ENCODE peak calls at places on chromosomes 3 and 15, in ten cellular contexts. U is NCI-H1105 treated with DMSO at 0.1 percent for 48 hours; X is heart left ventricle; O is activated CD4-positive, alpha-beta T cell treated with anti-CD3 and anti-CD28 coated beads, Interleukin-2, amount 50 U/mL, for 1 hour; Y is activated effector memory CD4-positive, alpha-beta T cell treated with anti-CD3 and anti-CD28 coated beads, Interleukin-2, amount 50 U/mL, for 16 hours; L is fibroblast of pulmonary artery; A is naive B cell; K is activated naive CD4-positive, alpha-beta T cell treated with anti-CD3 and anti-CD28 coated beads for 36 hours; J is mesenchymal stem cell; I is glutamatergic neuron. S is an unnamed sample.

GRCh38 chr3:4508048-4508981 is 15.2 kb downstream of the ITPR1 start:
- DNase-seq in K (no peak), X (no peak), J (no peak), O (no peak), A (no peak), I (no peak), Y (no peak), U (no peak), L (no peak), S (no peak)

GRCh38 chr3:154872089-154872488 is 208.0 kb upstream of the MME start:
- DNase-seq in Y (no peak), O (no peak), L (no peak), K (no peak), U (no peak), X (no peak), A (no peak), J (no peak), I (no peak), S (no peak)

GRCh38 chr15:75367406-75367912 is 948 bp downstream of the MAN2C1 start:
- DNase-seq in K (no peak), I (no peak), Y (no peak), U (no peak), L (no peak), A (no peak), O (no peak), X (no peak), J (no peak), S (no peak)

GRCh38 chr3:116264546-116265174 is 180.6 kb downstream of the LSAMP start:
- DNase-seq in X (no peak), Y (no peak), J (no peak), U (no peak), L (peak; percentile 17), O (no peak), A (no peak), I (no peak), K (no peak), S (no peak)

GRCh38 chr3:4493931-4494806 is 1.0 kb downstream of the ITPR1 start:
- DNase-seq in A (no peak), U (no peak), I (no peak), O (no peak), K (peak; percentile 30), Y (peak; percentile 67), X (peak; percentile 25), L (peak; percentile 56), J (peak; percentile 47), S (no peak)

GRCh38 chr3:163773136-163773535 is 1305.2 kb downstream of the SI start:
- DNase-seq in Y (no peak), O (no peak), J (no peak), L (no peak), K (no peak), A (no peak), X (no peak), I (no peak), U (no peak), S (no peak)

GRCh38 chr15:71638876-71639275 is 171.5 kb upstream of the NR2E3 start:
- DNase-seq in L (no peak), U (no peak), O (no peak), A (no peak), J (no peak), I (no peak), Y (no peak), X (no peak), K (no peak), S (no peak)

GRCh38 chr3:130759692-130760338 is 13.2 kb upstream of the PIK3R4 start:
- DNase-seq in L (peak; percentile 79), Y (peak; percentile 79), J (peak; percentile 60), I (peak; percentile 22), K (peak; percentile 77), X (peak; percentile 50), O (peak; percentile 43), U (peak; percentile 81), A (peak; percentile 43), S (peak; percentile 40)

GRCh38 chr3:194617827-194618226 is 15.4 kb downstream of the TMEM44 start:
- DNase-seq in O (no peak), K (peak; percentile 14), X (no peak), A (no peak), U (no peak), J (no peak), L (peak; percentile 35), I (no peak), Y (no peak), S (no peak)

GRCh38 chr3:25587526-25587925 is 77.2 kb downstream of the TOP2B start:
- DNase-seq in A (no peak), Y (no peak), O (no peak), L (peak; percentile 42), I (no peak), X (no peak), K (no peak), J (peak; percentile 94), U (no peak), S (peak; percentile 34)

GRCh38 chr3:81778678-81779182 is 17.3 kb upstream of the GBE1 start:
- DNase-seq in X (peak; percentile 44), A (no peak), K (no peak), O (no peak), J (peak; percentile 70), L (peak; percentile 28), I (no peak), U (no peak), Y (no peak), S (peak; percentile 51)

GRCh38 chr15:89444241-89444797 is 52.1 kb downstream of the RHCG start:
- DNase-seq in I (peak; percentile 63), L (no peak), X (no peak), Y (no peak), A (no peak), U (no peak), J (no peak), O (no peak), K (no peak), S (no peak)

GRCh38 chr3:10964537-10965167 is 27.9 kb upstream of the SLC6A1 start:
- DNase-seq in U (no peak), A (no peak), X (no peak), K (peak; percentile 27), L (peak; percentile 23), I (no peak), J (no peak), Y (no peak), O (no peak), S (no peak)

GRCh38 chr15:27696530-27696929 is 402.6 kb downstream of the OCA2 start:
- DNase-seq in X (no peak), A (no peak), I (no peak), L (no peak), U (no peak), J (no peak), Y (no peak), K (no peak), O (no peak), S (no peak)

GRCh38 chr3:56323986-56324420 is 144.3 kb downstream of the ERC2 start:
- DNase-seq in U (no peak), I (no peak), J (peak; percentile 96), L (peak; percentile 91), Y (no peak), K (no peak), A (no peak), X (no peak), O (no peak), S (no peak)

GRCh38 chr15:37877851-37878577 is 56.4 kb upstream of the TMCO5A start:
- DNase-seq in J (peak; percentile 70), A (no peak), I (no peak), K (no peak), U (peak; percentile 15), X (no peak), O (no peak), Y (no peak), L (peak; percentile 89), S (peak; percentile 18)

GRCh38 chr3:170044280-170044679 is 6.5 kb downstream of the GPR160 start:
- DNase-seq in L (no peak), A (no peak), X (no peak), Y (no peak), J (no peak), I (no peak), O (no peak), K (no peak), U (no peak), S (no peak)

GRCh38 chr3:69649120-69649519 is 90.1 kb upstream of the MITF start:
- DNase-seq in A (no peak), O (no peak), U (no peak), J (no peak), Y (no peak), X (no peak), K (no peak), I (no peak), L (peak; percentile 68), S (no peak)

GRCh38 chr3:124639406-124640237 is 90.6 kb upstream of the UMPS start:
- DNase-seq in O (no peak), A (peak; percentile 43), I (no peak), L (no peak), X (no peak), Y (no peak), K (peak; percentile 39), U (no peak), J (no peak), S (no peak)

GRCh38 chr3:80914854-80915253 is 846.6 kb downstream of the GBE1 start:
- DNase-seq in I (no peak), A (no peak), X (no peak), O (no peak), L (no peak), Y (no peak), U (no peak), J (no peak), K (no peak), S (no peak)

GRCh38 chr3:161977063-161977462 is 480.5 kb downstream of the OTOL1 start:
- DNase-seq in K (no peak), A (no peak), X (no peak), U (no peak), O (no peak), I (no peak), J (peak; percentile 70), Y (no peak), L (peak; percentile 38), S (peak; percentile 69)

GRCh38 chr3:188834349-188834748 is 337.4 kb upstream of the TPRG1 start:
- DNase-seq in K (peak; percentile 51), J (no peak), L (no peak), I (no peak), Y (no peak), U (no peak), A (no peak), O (peak; percentile 3), X (no peak), S (no peak)

GRCh38 chr3:119643094-119643493 is 17.3 kb downstream of the POPDC2 start:
- DNase-seq in K (no peak), I (no peak), U (no peak), O (no peak), A (no peak), J (peak; percentile 35), X (no peak), Y (no peak), L (peak; percentile 45), S (no peak)

S was measured in fibroblast of the conjunctiva.